ENCODE peak calls at places on chromosome 22, in five cellular contexts. G, T, B, L and A are unnamed samples.

GRCh38 chr22:47715866-47716578 is 953.6 kb downstream of the TBC1D22A start:
- DNase-seq in G (no peak), T (no peak), B (no peak), L (no peak), A (no peak)

GRCh38 chr22:47035443-47035881 is 273.0 kb downstream of the TBC1D22A start:
- DNase-seq in G (no peak), T (no peak), B (no peak), L (no peak), A (no peak)

GRCh38 chr22:41883400-41883799 is 31.5 kb downstream of the SHISA8 start:
- DNase-seq in G (no peak), T (no peak), B (no peak), L (no peak), A (no peak)

GRCh38 chr22:45441158-45441557 is 27.7 kb downstream of the RIBC2 start:
- DNase-seq in G (peak), T (peak), B (peak), L (peak), A (peak)

GRCh38 chr22:29797351-29797750 is 30.2 kb downstream of the UQCR10 start:
- DNase-seq in G (no peak), T (no peak), B (peak), L (peak), A (peak)

GRCh38 chr22:50416996-50417395 is 57.8 kb downstream of the SBF1 start:
- DNase-seq in G (no peak), T (no peak), B (no peak), L (no peak), A (no peak)

GRCh38 chr22:38088723-38089473 is 4.9 kb upstream of the SLC16A8 start:
- DNase-seq in G (no peak), T (no peak), B (no peak), L (no peak), A (no peak)

GRCh38 chr22:26797910-26798309 is 140.5 kb downstream of the MIAT start:
- DNase-seq in G (peak), T (no peak), B (no peak), L (peak), A (no peak)

GRCh38 chr22:36068776-36069344 is 40.2 kb upstream of the RBFOX2 start:
- DNase-seq in G (no peak), T (no peak), B (no peak), L (peak), A (no peak)

GRCh38 chr22:35033635-35034296 is 32.2 kb upstream of the ISX start:
- DNase-seq in G (no peak), T (peak), B (no peak), L (no peak), A (no peak)

GRCh38 chr22:33917744-33918406 is 2.4 kb downstream of the LARGE1 start:
- DNase-seq in G (peak), T (no peak), B (peak), L (peak), A (peak)
- TF ChIP-seq CTCF in G (peak), T (no peak), B (no peak), L (peak), A (peak)

DNA sequence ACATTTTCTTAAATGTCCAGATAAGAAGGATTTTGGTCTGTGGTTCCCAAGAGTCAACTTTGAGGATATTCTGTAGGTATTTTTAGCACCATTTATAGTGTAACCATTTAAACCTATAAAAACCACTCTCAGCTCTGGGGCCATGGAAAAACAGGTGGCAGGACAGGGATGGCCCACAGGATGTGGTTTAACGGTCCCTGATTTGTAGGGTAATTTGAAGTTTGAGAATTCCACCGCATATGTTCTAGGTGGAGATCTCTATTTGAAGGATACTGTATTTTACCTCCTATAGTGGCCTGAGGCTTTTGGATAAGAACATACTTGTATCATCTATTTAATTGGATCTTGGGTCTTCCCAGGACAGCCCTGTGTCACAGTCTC is 62.4 kb upstream of the IGLL5 start:
- DNase-seq in G (no peak), T (no peak), B (no peak), L (peak), A (no peak)
- TF ChIP-seq CTCF in G (no peak), T (no peak), B (no peak), L (no peak), A (no peak)

GRCh38 chr22:19488884-19489843 is 9.4 kb downstream of the CDC45 start:
- DNase-seq in G (peak), T (no peak), B (no peak), L (no peak), A (no peak)
- TF ChIP-seq CTCF in G (peak), T (no peak), B (no peak), L (peak), A (no peak)

DNA sequence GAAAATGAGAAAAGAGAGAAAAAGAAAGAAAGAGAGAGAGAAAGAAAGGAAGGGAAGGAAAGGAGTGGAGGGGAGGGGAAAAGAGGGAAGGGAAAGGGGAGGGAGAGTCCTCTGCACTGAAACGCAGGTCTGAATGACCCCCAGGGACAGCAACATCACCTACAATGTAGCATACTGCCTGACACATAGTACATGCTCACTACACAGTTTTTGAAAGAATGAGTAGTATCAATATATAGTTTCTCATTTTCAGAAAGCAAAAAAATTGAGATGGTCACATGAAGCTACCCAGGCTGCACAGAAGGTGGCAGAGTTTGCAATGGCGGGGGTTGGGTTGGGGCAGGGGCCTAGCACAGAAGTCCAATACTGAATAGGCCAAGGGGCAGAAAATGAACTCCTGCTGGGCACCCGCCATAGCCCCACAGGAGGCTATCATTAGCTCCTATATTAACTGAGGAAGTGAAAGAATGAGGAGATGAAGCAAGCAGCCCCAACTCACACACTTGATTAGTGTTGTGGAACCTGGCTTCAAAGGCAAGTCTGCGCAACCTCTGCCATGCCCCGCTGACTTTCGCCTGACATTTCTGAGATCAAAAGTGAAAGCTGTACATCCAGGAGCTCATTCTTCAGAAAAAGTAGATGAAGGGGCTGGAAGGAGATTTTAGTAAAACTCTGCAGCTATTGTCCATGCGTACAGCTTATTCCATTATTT is 241.2 kb upstream of the SYN3 start:
- DNase-seq in G (peak), T (no peak), B (peak), L (peak), A (peak)
- TF ChIP-seq CTCF in G (peak), T (no peak), B (no peak), L (no peak), A (no peak)

GRCh38 chr22:43883012-43883661 is 8.7 kb downstream of the PNPLA5 start:
- DNase-seq in G (peak), T (no peak), B (peak), L (peak), A (peak)
- TF ChIP-seq CTCF in G (peak), T (no peak), B (peak), L (peak), A (peak)

GRCh38 chr22:25174156-25174887 is 25.3 kb upstream of the CRYBB3 start:
- DNase-seq in G (no peak), T (no peak), B (no peak), L (no peak), A (no peak)

GRCh38 chr22:25174888-25175411 is 24.7 kb upstream of the CRYBB3 start:
- DNase-seq in G (no peak), T (no peak), B (no peak), L (no peak), A (no peak)

GRCh38 chr22:25170426-25170980 is 29.2 kb upstream of the CRYBB3 start:
- DNase-seq in G (no peak), T (peak), B (no peak), L (no peak), A (no peak)

GRCh38 chr22:25169278-25170031 is 30.2 kb upstream of the CRYBB3 start:
- DNase-seq in G (no peak), T (no peak), B (no peak), L (no peak), A (no peak)

DNA sequence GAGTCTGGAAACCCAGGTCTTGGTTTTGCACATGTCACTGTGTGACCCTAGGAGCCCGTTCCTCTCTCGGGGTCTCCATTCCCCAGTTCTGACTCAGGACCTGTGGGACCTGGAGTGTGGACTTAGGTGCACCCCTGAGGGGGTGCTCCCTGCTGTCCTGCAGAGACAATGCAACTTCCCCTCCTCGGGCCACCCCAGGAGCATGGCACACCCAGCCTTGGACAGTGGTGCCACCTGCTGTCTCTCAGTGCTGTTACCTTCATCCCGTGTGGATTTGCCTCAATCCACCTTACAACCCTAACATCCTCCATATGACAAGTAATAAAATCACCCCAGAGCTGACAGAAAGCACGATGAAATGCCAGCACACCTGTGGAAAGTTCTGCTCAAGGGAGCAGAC is 27.5 kb upstream of the CRYBB3 start:
- DNase-seq in G (peak), T (no peak), B (peak), L (no peak), A (peak)
- TF ChIP-seq CTCF in G (peak), T (no peak), B (peak), L (peak), A (no peak)

DNA sequence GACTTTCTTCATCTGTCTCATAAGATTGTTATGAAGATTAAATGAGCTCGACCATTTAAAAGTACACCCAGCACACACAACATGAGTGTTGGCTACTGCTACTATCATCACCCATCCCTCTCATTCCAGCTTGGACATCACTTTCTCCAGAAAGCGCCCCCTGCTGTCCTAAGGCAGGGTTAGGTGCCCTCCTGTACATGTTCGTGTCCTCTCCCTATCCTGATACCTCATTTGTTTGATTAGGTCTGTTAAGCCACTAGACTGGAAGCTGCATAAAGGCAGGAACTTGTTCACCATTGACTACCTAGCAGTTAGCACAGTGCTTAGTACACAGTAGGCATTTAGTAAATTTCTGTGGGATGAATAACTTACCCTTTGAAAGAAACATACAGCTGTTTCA is 85.5 kb downstream of the ENTHD1 start:
- DNase-seq in G (peak), T (no peak), B (no peak), L (peak), A (no peak)
- TF ChIP-seq CTCF in G (peak), T (no peak), B (peak), L (peak), A (no peak)

GRCh38 chr22:19086944-19087343 is 35.3 kb downstream of the DGCR2 start:
- DNase-seq in G (peak), T (no peak), B (no peak), L (no peak), A (no peak)

GRCh38 chr22:19082793-19083192 is 39.4 kb downstream of the DGCR2 start:
- DNase-seq in G (no peak), T (no peak), B (no peak), L (no peak), A (no peak)

GRCh38 chr22:19082101-19082500 is 40.1 kb downstream of the DGCR2 start:
- DNase-seq in G (no peak), T (no peak), B (no peak), L (no peak), A (no peak)

GRCh38 chr22:19086417-19086816 is 35.8 kb downstream of the DGCR2 start:
- DNase-seq in G (no peak), T (no peak), B (no peak), L (no peak), A (peak)

GRCh38 chr22:19085233-19086043 is 36.8 kb downstream of the DGCR2 start:
- DNase-seq in G (peak), T (peak), B (peak), L (peak), A (peak)
- TF ChIP-seq CTCF in G (peak), T (no peak), B (peak), L (peak), A (peak)

GRCh38 chr22:31970490-31971444 is 26.4 kb downstream of the YWHAH start:
- DNase-seq in G (peak), T (peak), B (peak), L (peak), A (peak)

GRCh38 chr22:31972180-31972579 is 27.8 kb downstream of the YWHAH start:
- DNase-seq in G (no peak), T (no peak), B (no peak), L (no peak), A (no peak)

GRCh38 chr22:31973739-31974138 is 29.4 kb downstream of the YWHAH start:
- DNase-seq in G (no peak), T (no peak), B (no peak), L (no peak), A (no peak)

GRCh38 chr22:31968022-31968421 is 23.7 kb downstream of the YWHAH start:
- DNase-seq in G (no peak), T (peak), B (no peak), L (no peak), A (no peak)

DNA sequence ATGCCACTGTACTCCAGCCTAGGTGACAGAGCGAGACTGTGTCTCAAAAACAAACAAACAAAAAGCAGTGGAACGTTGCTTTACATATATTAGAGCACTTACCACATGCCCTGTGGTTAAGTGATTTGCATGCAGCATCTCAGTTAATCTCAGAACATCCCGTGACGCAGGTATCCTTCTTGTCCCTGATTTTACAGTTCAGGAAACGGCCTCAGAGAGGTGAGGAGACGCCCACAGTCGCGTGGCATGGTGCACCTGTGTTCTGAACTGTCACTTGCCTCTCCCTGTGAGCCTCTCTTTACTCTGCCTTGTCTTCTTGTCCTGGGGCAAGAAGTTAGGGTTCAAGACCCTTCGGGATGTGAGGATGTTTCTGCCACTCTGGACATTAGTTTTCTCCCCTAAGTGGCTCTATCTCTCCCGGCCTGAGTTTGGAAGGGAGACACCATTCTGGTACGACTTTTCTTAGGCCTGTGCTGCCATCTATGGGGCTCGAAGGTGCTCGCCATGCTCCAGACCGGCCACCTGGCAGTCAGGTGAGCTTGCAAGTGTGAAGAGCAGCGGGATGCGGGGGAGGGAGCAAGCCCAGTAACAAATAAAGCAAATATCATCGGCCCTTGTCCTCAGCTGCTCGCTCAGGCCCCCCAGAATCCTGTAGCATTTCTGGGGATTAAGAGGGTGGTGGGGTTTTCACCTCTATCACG is 25.6 kb downstream of the YWHAH start:
- DNase-seq in G (peak), T (peak), B (peak), L (peak), A (peak)
- TF ChIP-seq CTCF in G (peak), T (no peak), B (peak), L (peak), A (peak)

GRCh38 chr22:39129081-39129480 is 23.4 kb downstream of the CBX7 start:
- DNase-seq in G (no peak), T (no peak), B (no peak), L (no peak), A (no peak)
- TF ChIP-seq CTCF in G (no peak), T (no peak), B (no peak), L (no peak), A (no peak)